ENCODE peak calls at places on chromosomes 1 and 21, in nine cellular contexts. One of them, this sample, is unnamed.
A peak's percentile ranks its signal among the peaks of the same experiment; 100 is the strongest.

GRCh38 chr21:33642027-33642895 is at the start of gene ITSN1:
- DNase-seq in breast epithelium: peak; percentile 100
- DNase-seq in heart right ventricle: peak; percentile 100
- DNase-seq in PC-9: peak; percentile 98
- DNase-seq in endodermal cell: peak; percentile 100
- DNase-seq in H1: peak; percentile 99
- DNase-seq in gastrocnemius medialis: peak; percentile 100
- DNase-seq in colonic mucosa: peak; percentile 100
- DNase-seq in hepatocyte: peak; percentile 100
- DNase-seq in this sample: peak; percentile 94

GRCh38 chr1:54153548-54154439 is 994 bp upstream of the CDCP2 start:
- DNase-seq in colonic mucosa: peak; percentile 79
- DNase-seq in breast epithelium: peak; percentile 65
- DNase-seq in H1: peak; percentile 66
- DNase-seq in gastrocnemius medialis: peak; percentile 79
- DNase-seq in hepatocyte: peak; percentile 76
- DNase-seq in PC-9: peak; percentile 61
- DNase-seq in endodermal cell: peak; percentile 86
- DNase-seq in heart right ventricle: peak; percentile 31
- DNase-seq in this sample: peak; percentile 29

GRCh38 chr1:156346636-156347035 is 8.3 kb downstream of the TSACC start:
- DNase-seq in H1: no peak
- DNase-seq in breast epithelium: no peak
- DNase-seq in gastrocnemius medialis: no peak
- DNase-seq in PC-9: no peak
- DNase-seq in hepatocyte: no peak
- DNase-seq in colonic mucosa: no peak
- DNase-seq in endodermal cell: no peak
- DNase-seq in heart right ventricle: no peak
- DNase-seq in this sample: no peak

GRCh38 chr1:162988869-162989268 is 80.3 kb upstream of the RGS4 start:
- DNase-seq in hepatocyte: no peak
- DNase-seq in PC-9: no peak
- DNase-seq in breast epithelium: no peak
- DNase-seq in colonic mucosa: no peak
- DNase-seq in gastrocnemius medialis: no peak
- DNase-seq in heart right ventricle: no peak
- DNase-seq in H1: peak; percentile 45
- DNase-seq in endodermal cell: peak; percentile 68
- DNase-seq in this sample: no peak

GRCh38 chr1:87916965-87917364 is 588.3 kb downstream of the LMO4 start:
- DNase-seq in breast epithelium: no peak
- DNase-seq in endodermal cell: no peak
- DNase-seq in hepatocyte: no peak
- DNase-seq in PC-9: no peak
- DNase-seq in H1: no peak
- DNase-seq in heart right ventricle: no peak
- DNase-seq in gastrocnemius medialis: no peak
- DNase-seq in colonic mucosa: no peak
- DNase-seq in this sample: peak; percentile 16

GRCh38 chr1:111099289-111099688 is 40.6 kb downstream of the DRAM2 start:
- DNase-seq in heart right ventricle: no peak
- DNase-seq in breast epithelium: no peak
- DNase-seq in PC-9: peak; percentile 14
- DNase-seq in H1: no peak
- DNase-seq in hepatocyte: no peak
- DNase-seq in endodermal cell: no peak
- DNase-seq in gastrocnemius medialis: no peak
- DNase-seq in colonic mucosa: no peak
- DNase-seq in this sample: no peak

GRCh38 chr1:180614746-180615145 is 17.1 kb upstream of the XPR1 start:
- DNase-seq in breast epithelium: no peak
- DNase-seq in H1: no peak
- DNase-seq in PC-9: no peak
- DNase-seq in endodermal cell: no peak
- DNase-seq in heart right ventricle: no peak
- DNase-seq in hepatocyte: no peak
- DNase-seq in colonic mucosa: no peak
- DNase-seq in gastrocnemius medialis: no peak
- DNase-seq in this sample: no peak

GRCh38 chr1:92961896-92962752 is 862 bp upstream of the DIPK1A start:
- DNase-seq in hepatocyte: peak; percentile 43
- DNase-seq in gastrocnemius medialis: no peak
- DNase-seq in PC-9: peak; percentile 17
- DNase-seq in H1: no peak
- DNase-seq in heart right ventricle: peak; percentile 28
- DNase-seq in colonic mucosa: peak; percentile 61
- DNase-seq in breast epithelium: no peak
- DNase-seq in endodermal cell: peak; percentile 68
- DNase-seq in this sample: no peak

GRCh38 chr1:172442404-172442803 is 1.5 kb downstream of the PIGC start:
- DNase-seq in endodermal cell: no peak
- DNase-seq in breast epithelium: no peak
- DNase-seq in H1: no peak
- DNase-seq in PC-9: no peak
- DNase-seq in gastrocnemius medialis: no peak
- DNase-seq in heart right ventricle: no peak
- DNase-seq in colonic mucosa: no peak
- DNase-seq in hepatocyte: no peak
- DNase-seq in this sample: no peak

GRCh38 chr21:20721151-20721550 is 277.1 kb upstream of the NCAM2 start:
- DNase-seq in heart right ventricle: no peak
- DNase-seq in H1: no peak
- DNase-seq in hepatocyte: no peak
- DNase-seq in gastrocnemius medialis: no peak
- DNase-seq in breast epithelium: no peak
- DNase-seq in endodermal cell: no peak
- DNase-seq in PC-9: peak; percentile 32
- DNase-seq in colonic mucosa: no peak
- DNase-seq in this sample: no peak

DNA sequence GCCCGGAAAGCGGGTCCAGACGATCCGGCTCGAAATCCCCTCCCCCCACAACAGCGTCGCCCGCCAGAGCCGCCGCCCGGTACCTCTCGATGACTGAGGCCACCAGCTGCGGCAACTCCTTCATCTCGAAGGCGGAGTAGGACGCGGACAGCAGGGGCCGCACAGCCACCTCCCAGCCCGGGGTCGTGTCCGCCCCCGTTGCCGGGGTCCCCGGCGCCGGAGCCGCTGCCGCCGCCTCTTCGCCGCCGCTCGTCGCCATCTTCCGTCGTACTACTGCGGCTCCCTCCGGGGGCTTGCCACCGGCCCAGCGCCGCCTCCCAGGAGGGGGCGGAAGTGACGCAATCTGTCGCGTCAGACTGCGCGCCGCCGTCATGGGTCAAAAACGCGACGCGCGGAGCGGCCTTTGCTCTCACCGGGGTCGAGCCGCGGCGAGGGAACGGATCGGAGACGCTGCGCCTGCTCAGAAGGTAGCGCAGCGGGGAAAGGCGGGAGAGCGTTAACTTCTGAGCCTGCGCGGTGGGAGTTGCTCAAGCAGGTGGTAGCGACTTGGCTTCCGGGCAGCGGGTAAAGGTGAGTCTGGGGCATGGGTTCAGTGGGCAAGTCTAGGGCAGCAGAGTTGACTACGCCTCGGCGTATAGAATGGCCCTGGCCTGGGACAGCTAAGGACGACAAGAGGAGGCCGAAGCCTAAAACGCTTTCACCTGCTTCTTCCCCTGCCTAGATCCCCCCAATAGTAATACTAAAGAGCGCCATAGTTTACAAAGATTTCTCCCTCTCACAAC is at the start of gene UBR4:
- DNase-seq in H1: peak; percentile 99
- DNase-seq in PC-9: peak; percentile 92
- DNase-seq in heart right ventricle: peak; percentile 95
- DNase-seq in gastrocnemius medialis: peak; percentile 91
- DNase-seq in breast epithelium: peak; percentile 92
- DNase-seq in endodermal cell: peak; percentile 98
- DNase-seq in hepatocyte: peak; percentile 99
- DNase-seq in colonic mucosa: peak; percentile 96
- DNase-seq in this sample: peak; percentile 76
- H3K36me3 ChIP-seq in H1: peaks cover 3% of the 10 kb centered on the region
- H3K36me3 ChIP-seq in PC-9: no peaks in the 10 kb centered on the region
- H3K36me3 ChIP-seq in heart right ventricle: no peaks in the 10 kb centered on the region
- H3K36me3 ChIP-seq in gastrocnemius medialis: no peaks in the 10 kb centered on the region
- H3K36me3 ChIP-seq in breast epithelium: no peaks in the 10 kb centered on the region
- H3K36me3 ChIP-seq in endodermal cell: peaks cover 34% of the 10 kb centered on the region
- H3K36me3 ChIP-seq in hepatocyte: no peaks in the 10 kb centered on the region
- H3K36me3 ChIP-seq in colonic mucosa: no peaks in the 10 kb centered on the region
- H3K36me3 ChIP-seq in this sample: no peaks in the 10 kb centered on the region

DNA sequence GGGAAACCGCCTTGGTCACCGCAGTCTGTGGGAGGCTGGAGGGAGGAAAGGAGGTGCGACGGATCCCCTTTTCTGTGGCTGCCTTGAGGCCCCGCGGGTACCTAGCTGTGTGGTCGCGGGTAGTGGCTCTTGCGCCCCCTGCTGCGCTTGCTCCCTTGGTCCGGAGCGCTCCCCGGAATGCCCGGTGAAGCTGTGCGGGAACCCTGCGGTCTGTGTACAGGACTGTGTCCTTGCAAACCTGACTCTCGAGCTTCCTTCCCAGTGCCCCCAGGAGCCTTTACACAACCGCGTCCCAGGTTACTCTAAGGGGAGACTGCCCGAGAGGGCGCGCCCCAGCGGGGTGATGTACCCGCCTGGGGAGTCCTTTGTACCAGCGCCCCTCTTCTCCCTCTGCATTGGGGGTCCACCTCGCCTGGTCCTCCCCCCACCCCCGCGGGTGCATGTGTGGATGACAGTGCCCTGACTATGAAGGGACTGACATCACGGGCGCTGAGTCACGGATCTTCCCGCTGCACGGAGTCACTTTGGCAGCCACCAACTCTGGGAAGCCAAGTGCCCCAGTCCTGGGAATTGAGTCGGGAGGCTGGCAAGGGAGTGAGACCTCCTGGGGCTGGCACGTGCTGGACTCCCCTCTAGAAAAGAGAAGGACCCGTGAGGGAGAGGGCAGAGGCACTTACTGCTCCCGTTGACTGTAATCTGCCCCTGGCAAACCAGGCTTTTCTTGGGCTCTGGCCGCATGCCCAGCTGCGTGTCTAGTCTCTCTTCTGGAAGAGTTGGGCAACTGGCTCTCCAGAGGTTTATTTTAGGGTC is 824 bp downstream of the IL6R start:
- DNase-seq in gastrocnemius medialis: peak; percentile 92
- DNase-seq in heart right ventricle: peak; percentile 85
- DNase-seq in breast epithelium: peak; percentile 82
- DNase-seq in hepatocyte: peak; percentile 82
- DNase-seq in H1: peak; percentile 75
- DNase-seq in endodermal cell: peak; percentile 74
- DNase-seq in colonic mucosa: peak; percentile 75
- DNase-seq in PC-9: peak; percentile 47
- DNase-seq in this sample: no peak
- TF ChIP-seq CTCF in gastrocnemius medialis: peak; percentile 12
- TF ChIP-seq CTCF in heart right ventricle: peak; percentile 55
- TF ChIP-seq CTCF in breast epithelium: peak; percentile 49
- TF ChIP-seq CTCF in hepatocyte: peak; percentile 45
- TF ChIP-seq CTCF in H1: no peak
- TF ChIP-seq CTCF in endodermal cell: no peak
- TF ChIP-seq CTCF in colonic mucosa: no peak
- TF ChIP-seq CTCF in PC-9: peak; percentile 47
- TF ChIP-seq CTCF in this sample: peak; percentile 67

DNA sequence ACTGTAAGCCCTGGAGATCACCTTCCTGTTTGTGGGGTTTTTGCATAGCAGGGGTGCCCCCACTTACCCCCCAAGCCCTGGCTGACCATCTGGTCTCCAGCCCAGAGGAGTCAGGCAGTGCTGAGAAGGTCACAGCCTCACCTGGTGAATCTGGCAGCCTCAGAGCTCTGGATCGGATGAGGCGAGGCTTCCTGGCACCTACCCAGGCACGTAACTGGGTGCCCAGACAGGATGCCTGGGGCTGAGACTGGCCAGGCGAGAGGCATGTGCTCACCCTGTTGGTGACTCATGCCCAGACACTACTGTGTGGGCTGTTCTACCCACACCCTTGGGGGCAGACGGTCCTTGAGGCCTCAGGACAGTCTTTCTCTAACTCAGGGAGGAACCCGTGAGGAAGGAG is 15.2 kb upstream of the PADI3 start:
- DNase-seq in colonic mucosa: peak; percentile 94
- DNase-seq in endodermal cell: no peak
- DNase-seq in heart right ventricle: no peak
- DNase-seq in hepatocyte: peak; percentile 45
- DNase-seq in gastrocnemius medialis: peak; percentile 66
- DNase-seq in PC-9: peak; percentile 97
- DNase-seq in H1: no peak
- DNase-seq in breast epithelium: peak; percentile 88
- DNase-seq in this sample: peak; percentile 98
- H3K4me3 ChIP-seq in colonic mucosa: no peak overlapping the region
- H3K4me3 ChIP-seq in endodermal cell: no peak overlapping the region
- H3K4me3 ChIP-seq in heart right ventricle: no peak overlapping the region
- H3K4me3 ChIP-seq in hepatocyte: no peak overlapping the region
- H3K4me3 ChIP-seq in gastrocnemius medialis: no peak overlapping the region
- H3K4me3 ChIP-seq in PC-9: peak overlapping the region; percentile 27
- H3K4me3 ChIP-seq in H1: no peak overlapping the region
- H3K4me3 ChIP-seq in breast epithelium: no peak overlapping the region
- H3K4me3 ChIP-seq in this sample: no peak overlapping the region

GRCh38 chr1:88936223-88936523 is 44.8 kb upstream of the GTF2B start:
- DNase-seq in H1: no peak
- DNase-seq in breast epithelium: no peak
- DNase-seq in colonic mucosa: no peak
- DNase-seq in PC-9: no peak
- DNase-seq in hepatocyte: no peak
- DNase-seq in gastrocnemius medialis: no peak
- DNase-seq in endodermal cell: no peak
- DNase-seq in heart right ventricle: no peak
- DNase-seq in this sample: no peak
- H3K36me3 ChIP-seq in H1: peaks cover 36% of the 10 kb centered on the region
- H3K36me3 ChIP-seq in breast epithelium: no peaks in the 10 kb centered on the region
- H3K36me3 ChIP-seq in colonic mucosa: peaks cover 4% of the 10 kb centered on the region
- H3K36me3 ChIP-seq in PC-9: peaks cover 22% of the 10 kb centered on the region
- H3K36me3 ChIP-seq in hepatocyte: no peaks in the 10 kb centered on the region
- H3K36me3 ChIP-seq in gastrocnemius medialis: no peaks in the 10 kb centered on the region
- H3K36me3 ChIP-seq in endodermal cell: peaks cover 73% of the 10 kb centered on the region
- H3K36me3 ChIP-seq in heart right ventricle: peaks cover 22% of the 10 kb centered on the region
- H3K36me3 ChIP-seq in this sample: no peaks in the 10 kb centered on the region

DNA sequence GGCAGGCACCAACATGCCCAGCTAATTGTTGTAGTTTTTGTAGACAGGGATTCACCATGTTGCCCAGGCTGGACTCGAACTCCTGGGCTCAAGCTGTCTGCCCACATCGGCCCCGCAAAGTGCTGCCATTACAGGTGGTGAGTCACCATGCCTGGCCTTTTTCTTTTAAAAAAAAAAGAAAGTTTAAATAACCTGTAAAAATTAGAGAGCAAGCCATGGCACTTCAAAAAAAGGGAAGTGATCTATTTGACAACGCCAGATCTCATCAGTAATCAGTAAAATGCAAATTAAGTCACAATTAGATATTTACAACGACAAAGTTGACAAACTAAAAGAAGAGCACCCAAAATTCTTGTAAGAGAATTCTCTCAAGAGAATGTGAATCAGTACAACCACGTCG is 2.9 kb upstream of the RBBP5 start:
- DNase-seq in colonic mucosa: no peak
- DNase-seq in gastrocnemius medialis: no peak
- DNase-seq in H1: no peak
- DNase-seq in PC-9: no peak
- DNase-seq in hepatocyte: no peak
- DNase-seq in endodermal cell: no peak
- DNase-seq in breast epithelium: no peak
- DNase-seq in heart right ventricle: no peak
- DNase-seq in this sample: no peak
- TF ChIP-seq CTCF in colonic mucosa: no peak
- TF ChIP-seq CTCF in gastrocnemius medialis: no peak
- TF ChIP-seq CTCF in H1: no peak
- TF ChIP-seq CTCF in PC-9: no peak
- TF ChIP-seq CTCF in hepatocyte: no peak
- TF ChIP-seq CTCF in endodermal cell: no peak
- TF ChIP-seq CTCF in breast epithelium: no peak
- TF ChIP-seq CTCF in heart right ventricle: no peak
- TF ChIP-seq CTCF in this sample: no peak

GRCh38 chr1:70224954-70225353 is 3.8 kb downstream of the SRSF11 start:
- DNase-seq in H1: no peak
- DNase-seq in PC-9: no peak
- DNase-seq in heart right ventricle: no peak
- DNase-seq in breast epithelium: no peak
- DNase-seq in colonic mucosa: no peak
- DNase-seq in endodermal cell: no peak
- DNase-seq in hepatocyte: no peak
- DNase-seq in gastrocnemius medialis: no peak
- DNase-seq in this sample: no peak
- H3K4me3 ChIP-seq in H1: no peak overlapping the region
- H3K4me3 ChIP-seq in PC-9: no peak overlapping the region
- H3K4me3 ChIP-seq in heart right ventricle: no peak overlapping the region
- H3K4me3 ChIP-seq in breast epithelium: no peak overlapping the region
- H3K4me3 ChIP-seq in colonic mucosa: no peak overlapping the region
- H3K4me3 ChIP-seq in endodermal cell: peak overlapping the region; percentile 98
- H3K4me3 ChIP-seq in hepatocyte: no peak overlapping the region
- H3K4me3 ChIP-seq in gastrocnemius medialis: no peak overlapping the region
- H3K4me3 ChIP-seq in this sample: no peak overlapping the region

This sample was measured in kidney epithelial cell.